ENCODE peak calls at places on chromosomes 11 and 22, in five cellular contexts. A is epithelial cell of proximal tubule, M is astrocyte of the spinal cord, G is tibial artery, Q is fibroblast of the aortic adventitia. I is an unnamed sample.

GRCh38 chr11:69018924-69019323 is 5.9 kb upstream of the MRGPRF start:
- DNase-seq in A (no peak), M (peak), G (peak), Q (peak), I (no peak)

GRCh38 chr22:27456696-27457503 is 344.7 kb downstream of the MN1 start:
- DNase-seq in A (no peak), M (peak), G (no peak), Q (peak), I (peak)

GRCh38 chr11:13963169-13963948 is 836 bp downstream of the SPON1 start:
- DNase-seq in A (no peak), M (no peak), G (no peak), Q (peak), I (no peak)

GRCh38 chr11:34501500-34501899 is 12.1 kb downstream of the ELF5 start:
- DNase-seq in A (peak), M (peak), G (peak), Q (peak), I (peak)

GRCh38 chr22:29914165-29914564 is 31.2 kb downstream of the MTMR3 start:
- DNase-seq in A (peak), M (peak), G (no peak), Q (peak), I (peak)

GRCh38 chr11:121321614-121322243 is 29.2 kb downstream of the SC5D start:
- DNase-seq in A (no peak), M (peak), G (peak), Q (peak), I (no peak)

GRCh38 chr22:31607696-31608095 is 54.3 kb downstream of the PISD start:
- DNase-seq in A (no peak), M (no peak), G (no peak), Q (no peak), I (no peak)

GRCh38 chr22:37486224-37486845 is at the start of gene MFNG:
- DNase-seq in A (no peak), M (peak), G (peak), Q (peak), I (no peak)

GRCh38 chr11:100574894-100575769 is 112.0 kb upstream of the ARHGAP42 start:
- DNase-seq in A (no peak), M (peak), G (no peak), Q (peak), I (no peak)

GRCh38 chr11:127202105-127202504 is 201.5 kb upstream of the KIRREL3 start:
- DNase-seq in A (no peak), M (no peak), G (no peak), Q (no peak), I (no peak)

GRCh38 chr22:48287031-48287430 is 1524.6 kb downstream of the TBC1D22A start:
- DNase-seq in A (no peak), M (no peak), G (no peak), Q (no peak), I (no peak)

GRCh38 chr22:38203090-38203810 is 1.5 kb downstream of the MAFF start:
- DNase-seq in A (no peak), M (peak), G (peak), Q (peak), I (no peak)

GRCh38 chr11:43278302-43278956 is 33.4 kb upstream of the API5 start:
- DNase-seq in A (no peak), M (peak), G (no peak), Q (peak), I (no peak)

GRCh38 chr22:27952091-27952490 is 33.0 kb upstream of the PITPNB start:
- DNase-seq in A (no peak), M (peak), G (no peak), Q (peak), I (peak)

GRCh38 chr22:19103881-19104821 is 18.1 kb downstream of the DGCR2 start:
- DNase-seq in A (no peak), M (peak), G (no peak), Q (peak), I (no peak)

GRCh38 chr11:521179-521688 is 14.1 kb downstream of the HRAS start:
- DNase-seq in A (no peak), M (no peak), G (no peak), Q (no peak), I (no peak)

GRCh38 chr22:48737461-48738203 is 1090.0 kb downstream of the BRD1 start:
- DNase-seq in A (no peak), M (no peak), G (no peak), Q (no peak), I (no peak)

GRCh38 chr22:37121887-37122591 is 12.5 kb upstream of the TMPRSS6 start:
- DNase-seq in A (peak), M (peak), G (no peak), Q (peak), I (peak)

GRCh38 chr11:128288368-128288767 is 299.0 kb downstream of the ETS1 start:
- DNase-seq in A (no peak), M (no peak), G (no peak), Q (no peak), I (no peak)

GRCh38 chr11:119891392-119891791 is 162.4 kb upstream of the NECTIN1 start:
- DNase-seq in A (no peak), M (no peak), G (no peak), Q (no peak), I (no peak)

GRCh38 chr22:27581688-27582087 is 219.9 kb downstream of the MN1 start:
- DNase-seq in A (no peak), M (no peak), G (peak), Q (peak), I (no peak)

GRCh38 chr22:50085211-50085999 is at the start of gene MLC1:
- DNase-seq in A (no peak), M (no peak), G (no peak), Q (peak), I (no peak)

GRCh38 chr11:64762277-64762915 is 2.6 kb upstream of the PYGM start:
- DNase-seq in A (no peak), M (no peak), G (peak), Q (no peak), I (peak)

GRCh38 chr11:77125191-77125590 is 2.9 kb upstream of the MYO7A start:
- DNase-seq in A (no peak), M (no peak), G (no peak), Q (no peak), I (no peak)

GRCh38 chr22:46681010-46681409 is 57.0 kb downstream of the CERK start:
- DNase-seq in A (no peak), M (no peak), G (no peak), Q (no peak), I (no peak)

GRCh38 chr11:123560001-123560400 is 94.4 kb downstream of the SCN3B start:
- DNase-seq in A (no peak), M (peak), G (peak), Q (peak), I (no peak)

GRCh38 chr11:88484873-88485621 is 147.5 kb upstream of the CTSC start:
- DNase-seq in A (no peak), M (no peak), G (peak), Q (peak), I (no peak)

GRCh38 chr11:12331239-12331874 is 46.0 kb upstream of the PARVA start:
- DNase-seq in A (peak), M (peak), G (peak), Q (peak), I (peak)

GRCh38 chr11:3157381-3158130 is 7.6 kb downstream of the OSBPL5 start:
- DNase-seq in A (no peak), M (no peak), G (peak), Q (no peak), I (no peak)

GRCh38 chr11:9091044-9091936 is at the start of gene SCUBE2:
- DNase-seq in A (no peak), M (no peak), G (no peak), Q (no peak), I (no peak)

GRCh38 chr11:128026596-128026995 is 560.8 kb downstream of the ETS1 start:
- DNase-seq in A (peak), M (peak), G (peak), Q (peak), I (peak)

DNA sequence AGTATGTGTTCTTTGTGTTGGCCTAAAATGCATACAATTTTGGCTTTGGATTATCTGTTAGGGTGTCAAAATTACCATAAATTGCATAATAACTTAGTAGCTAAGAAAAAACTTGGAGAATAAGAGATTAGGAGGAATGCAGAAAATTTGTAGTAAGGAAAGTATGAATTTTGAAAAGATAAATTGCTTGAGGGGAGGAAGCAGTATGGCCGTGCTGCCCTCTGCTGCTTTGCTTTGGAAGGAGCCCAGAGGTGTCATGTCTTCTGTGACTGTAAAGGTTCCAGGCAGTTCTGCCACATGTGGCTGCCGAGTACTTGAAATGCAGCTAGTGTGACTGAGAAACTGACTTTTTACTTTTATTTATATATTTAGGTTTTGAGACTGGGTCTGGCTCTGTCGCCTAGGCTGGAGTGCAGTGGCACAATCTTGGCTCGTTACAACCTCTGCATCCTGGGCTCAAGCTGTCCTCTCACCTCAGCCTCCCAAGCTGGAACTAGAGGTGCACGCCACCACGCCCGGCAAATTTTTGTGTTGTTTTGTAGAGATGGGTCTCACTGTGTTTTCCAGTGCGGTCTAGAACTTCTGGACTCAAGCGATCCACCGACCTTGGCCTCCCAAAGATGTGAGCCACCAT is 1.8 kb downstream of the ADSL start:
- DNase-seq in A (no peak), M (peak), G (peak), Q (peak), I (no peak)
- TF ChIP-seq CTCF in A (peak), M (peak), G (peak), Q (peak), I (peak)

GRCh38 chr11:65796726-65797601 is 10.1 kb downstream of the OVOL1 start:
- DNase-seq in A (no peak), M (no peak), G (no peak), Q (no peak), I (no peak)

GRCh38 chr11:65797711-65798110 is 10.8 kb downstream of the OVOL1 start:
- DNase-seq in A (no peak), M (no peak), G (no peak), Q (no peak), I (no peak)

GRCh38 chr11:65801153-65801987 is 14.5 kb downstream of the OVOL1 start:
- DNase-seq in A (no peak), M (no peak), G (no peak), Q (no peak), I (no peak)

GRCh38 chr11:65802841-65803240 is 16.0 kb downstream of the OVOL1 start:
- DNase-seq in A (no peak), M (no peak), G (no peak), Q (no peak), I (no peak)

DNA sequence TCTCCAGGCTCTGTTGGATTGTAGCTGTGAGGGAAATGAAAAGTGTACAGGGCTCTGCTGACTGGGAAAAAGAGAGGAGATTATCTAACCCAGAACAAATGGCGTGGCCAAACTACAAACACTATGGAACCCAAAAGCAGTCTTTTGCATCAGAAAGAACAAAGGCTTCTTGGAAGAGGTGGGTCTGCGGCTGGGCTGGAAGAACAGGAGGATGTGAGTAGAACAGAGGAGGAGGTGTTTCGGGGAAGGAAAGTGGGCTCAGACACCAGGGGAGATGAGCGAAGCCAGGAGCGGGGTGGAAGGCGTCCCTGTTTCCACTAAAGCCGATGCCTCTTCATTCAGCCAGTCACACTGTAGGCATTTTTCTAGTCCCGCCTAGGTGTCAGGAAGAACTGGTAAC is 12.0 kb downstream of the OVOL1 start:
- DNase-seq in A (no peak), M (no peak), G (no peak), Q (no peak), I (no peak)
- TF ChIP-seq CTCF in A (no peak), M (no peak), G (no peak), Q (no peak), I (no peak)

DNA sequence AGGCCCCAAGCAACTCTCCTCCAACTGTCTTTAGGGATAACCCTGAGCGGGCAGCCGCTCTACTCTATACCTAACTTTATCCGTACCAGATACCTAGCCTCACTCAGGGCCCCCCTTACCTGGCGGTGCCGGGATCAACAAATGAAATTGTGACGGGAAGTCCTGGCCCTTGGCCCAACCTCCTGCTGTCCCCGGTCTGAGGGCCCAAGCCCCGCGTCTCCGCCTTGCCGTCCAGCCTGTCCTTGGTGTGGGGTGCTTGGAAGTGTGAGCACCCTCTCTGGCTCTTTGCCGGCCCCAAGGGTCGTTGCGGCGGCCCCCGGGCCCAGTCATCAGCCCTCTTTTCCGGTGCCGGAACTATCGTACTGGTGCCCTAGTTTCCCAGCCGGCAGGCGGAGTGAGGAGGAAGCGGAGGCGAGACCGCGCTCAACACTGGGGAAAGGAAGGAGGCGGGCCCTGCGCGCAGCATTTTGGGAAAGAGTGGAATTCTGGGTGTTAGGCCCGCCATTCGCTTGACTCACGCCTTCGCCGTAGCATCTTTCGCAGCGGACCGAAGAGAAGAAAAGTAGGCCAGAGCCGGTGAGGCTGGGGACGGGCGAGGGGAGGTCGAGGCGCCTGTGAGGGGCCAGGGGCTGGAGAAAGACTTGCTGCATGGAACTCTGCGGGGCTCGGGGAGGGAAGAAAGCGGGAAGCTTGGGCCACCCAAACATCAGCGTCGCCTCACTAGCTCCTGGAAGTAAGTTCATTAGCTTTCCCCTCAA is at the start of gene SNRPD3:
- DNase-seq in A (peak), M (peak), G (peak), Q (peak), I (peak)
- TF ChIP-seq CTCF in A (peak), M (no peak), G (peak), Q (peak), I (peak)

GRCh38 chr11:61161190-61162091 is at the start of gene VPS37C:
- DNase-seq in A (no peak), M (peak), G (peak), Q (peak), I (peak)
- TF ChIP-seq CTCF in A (no peak), M (no peak), G (peak), Q (no peak), I (no peak)

GRCh38 chr22:39471421-39472141 is 14.8 kb downstream of the MGAT3 start:
- DNase-seq in A (peak), M (peak), G (no peak), Q (peak), I (peak)
- TF ChIP-seq CTCF in A (no peak), M (no peak), G (no peak), Q (no peak), I (peak)

I was measured in kidney epithelial cell.